ENCODE peak calls at places on chromosomes 3 and 15, in ten cellular contexts. L, J, C, N, D, I, A, G, S and O are unnamed samples.

GRCh38 chr15:69272139-69272538 is 26.6 kb upstream of the PAQR5 start:
- DNase-seq in L (no peak), J (no peak), C (no peak), N (no peak), D (no peak), I (no peak), A (peak), G (no peak), S (no peak), O (no peak)

GRCh38 chr15:25208735-25209134 is 230.1 kb downstream of the UBE3A start:
- DNase-seq in L (no peak), J (peak), C (no peak), N (no peak), D (no peak), I (no peak), A (peak), G (no peak), S (no peak), O (no peak)

GRCh38 chr3:12440927-12441326 is 43.4 kb upstream of the TSEN2 start:
- DNase-seq in L (no peak), J (no peak), C (no peak), N (peak), D (no peak), I (no peak), A (no peak), G (no peak), S (no peak), O (peak)

GRCh38 chr3:48528043-48528442 is 24.1 kb upstream of the SHISA5 start:
- DNase-seq in L (no peak), J (no peak), C (no peak), N (no peak), D (no peak), I (no peak), A (no peak), G (no peak), S (no peak), O (no peak)

GRCh38 chr15:62390793-62391543 is 225.9 kb upstream of the C2CD4B start:
- DNase-seq in L (peak), J (peak), C (no peak), N (peak), D (peak), I (peak), A (peak), G (peak), S (no peak), O (peak)

GRCh38 chr15:68503791-68504720 is 72.1 kb upstream of the ITGA11 start:
- DNase-seq in L (no peak), J (no peak), C (no peak), N (no peak), D (no peak), I (no peak), A (no peak), G (no peak), S (no peak), O (no peak)

GRCh38 chr15:41746802-41747201 is 27.5 kb upstream of the MAPKBP1 start:
- DNase-seq in L (no peak), J (no peak), C (no peak), N (no peak), D (no peak), I (no peak), A (no peak), G (no peak), S (no peak), O (no peak)

GRCh38 chr15:74663303-74664027 is 32.4 kb downstream of the EDC3 start:
- DNase-seq in L (no peak), J (no peak), C (no peak), N (no peak), D (no peak), I (no peak), A (no peak), G (no peak), S (no peak), O (no peak)

GRCh38 chr3:171953300-171954022 is 85.9 kb upstream of the FNDC3B start:
- DNase-seq in L (no peak), J (no peak), C (no peak), N (no peak), D (no peak), I (no peak), A (no peak), G (no peak), S (no peak), O (no peak)

GRCh38 chr3:119918992-119919933 is 137.4 kb downstream of the NR1I2 start:
- DNase-seq in L (no peak), J (no peak), C (no peak), N (no peak), D (no peak), I (no peak), A (peak), G (no peak), S (no peak), O (no peak)

GRCh38 chr3:101381809-101382208 is 61.4 kb upstream of the IMPG2 start:
- DNase-seq in L (no peak), J (peak), C (no peak), N (peak), D (no peak), I (no peak), A (peak), G (no peak), S (no peak), O (no peak)

GRCh38 chr3:175288616-175289015 is 429.5 kb downstream of the NAALADL2 start:
- DNase-seq in L (no peak), J (no peak), C (no peak), N (no peak), D (no peak), I (no peak), A (no peak), G (no peak), S (no peak), O (no peak)

GRCh38 chr3:68306571-68306970 is 625.8 kb downstream of the TAFA4 start:
- DNase-seq in L (peak), J (peak), C (no peak), N (no peak), D (no peak), I (no peak), A (peak), G (no peak), S (no peak), O (no peak)

GRCh38 chr15:75223688-75224087 is 22.0 kb downstream of the C15orf39 start:
- DNase-seq in L (no peak), J (no peak), C (no peak), N (no peak), D (no peak), I (no peak), A (no peak), G (no peak), S (no peak), O (no peak)

GRCh38 chr3:2770451-2770850 is 339.7 kb downstream of the IL5RA start:
- DNase-seq in L (no peak), J (no peak), C (no peak), N (no peak), D (no peak), I (no peak), A (no peak), G (no peak), S (no peak), O (no peak)

GRCh38 chr3:155682437-155682836 is 62.4 kb downstream of the PLCH1 start:
- DNase-seq in L (no peak), J (no peak), C (no peak), N (no peak), D (no peak), I (no peak), A (no peak), G (no peak), S (no peak), O (no peak)

GRCh38 chr3:73656241-73656890 is 31.6 kb upstream of the PDZRN3 start:
- DNase-seq in L (no peak), J (no peak), C (no peak), N (no peak), D (no peak), I (no peak), A (no peak), G (no peak), S (peak), O (no peak)

GRCh38 chr3:37862219-37862711 is 585 bp downstream of the CTDSPL start:
- DNase-seq in L (peak), J (peak), C (no peak), N (peak), D (peak), I (peak), A (peak), G (peak), S (no peak), O (peak)

GRCh38 chr15:82810863-82811421 is 1.5 kb downstream of the WHAMM start:
- DNase-seq in L (no peak), J (no peak), C (peak), N (no peak), D (no peak), I (no peak), A (no peak), G (no peak), S (no peak), O (no peak)

GRCh38 chr3:181431743-181432142 is 280.0 kb upstream of the SOX2 start:
- DNase-seq in L (no peak), J (no peak), C (no peak), N (no peak), D (no peak), I (no peak), A (no peak), G (no peak), S (no peak), O (no peak)

GRCh38 chr3:164416491-164417222 is 661.6 kb downstream of the SI start:
- DNase-seq in L (no peak), J (no peak), C (no peak), N (no peak), D (no peak), I (no peak), A (peak), G (no peak), S (no peak), O (no peak)

GRCh38 chr3:154018100-154018696 is 103.0 kb upstream of the ARHGEF26 start:
- DNase-seq in L (peak), J (peak), C (peak), N (peak), D (peak), I (peak), A (peak), G (peak), S (no peak), O (no peak)

GRCh38 chr3:157572559-157573270 is 69.5 kb upstream of the VEPH1 start:
- DNase-seq in L (peak), J (peak), C (no peak), N (peak), D (no peak), I (peak), A (peak), G (no peak), S (no peak), O (no peak)

GRCh38 chr3:133842158-133842557 is 36.5 kb downstream of the SRPRB start:
- DNase-seq in L (no peak), J (no peak), C (no peak), N (no peak), D (no peak), I (no peak), A (no peak), G (no peak), S (no peak), O (peak)

GRCh38 chr3:45978348-45978747 is 17.3 kb downstream of the FYCO1 start:
- DNase-seq in L (no peak), J (no peak), C (no peak), N (no peak), D (peak), I (peak), A (no peak), G (no peak), S (peak), O (no peak)

GRCh38 chr3:136955813-136956212 is 2.0 kb upstream of the IL20RB start:
- DNase-seq in L (no peak), J (no peak), C (no peak), N (no peak), D (no peak), I (peak), A (no peak), G (no peak), S (no peak), O (no peak)

GRCh38 chr15:37907136-37907535 is 27.3 kb upstream of the TMCO5A start:
- DNase-seq in L (no peak), J (no peak), C (no peak), N (no peak), D (no peak), I (no peak), A (no peak), G (no peak), S (no peak), O (no peak)

GRCh38 chr15:73231661-73232443 is 136.9 kb downstream of the HCN4 start:
- DNase-seq in L (no peak), J (no peak), C (no peak), N (no peak), D (no peak), I (no peak), A (peak), G (no peak), S (no peak), O (no peak)

GRCh38 chr3:8386221-8386620 is 115.4 kb upstream of the LMCD1 start:
- DNase-seq in L (no peak), J (no peak), C (no peak), N (no peak), D (no peak), I (no peak), A (no peak), G (no peak), S (no peak), O (no peak)

GRCh38 chr3:15647629-15648167 is 46.2 kb downstream of the BTD start:
- DNase-seq in L (peak), J (no peak), C (peak), N (no peak), D (no peak), I (peak), A (no peak), G (no peak), S (no peak), O (no peak)

GRCh38 chr15:92925409-92925808 is 25.3 kb downstream of the CHD2 start:
- DNase-seq in L (no peak), J (no peak), C (no peak), N (no peak), D (no peak), I (no peak), A (no peak), G (no peak), S (no peak), O (no peak)

GRCh38 chr15:51312754-51313390 is 25.5 kb downstream of the CYP19A1 start:
- DNase-seq in L (no peak), J (no peak), C (no peak), N (no peak), D (no peak), I (no peak), A (no peak), G (no peak), S (no peak), O (no peak)

GRCh38 chr15:98647026-98647773 is 1.1 kb upstream of the IGF1R start:
- DNase-seq in L (peak), J (peak), C (no peak), N (peak), D (peak), I (peak), A (peak), G (peak), S (no peak), O (peak)

GRCh38 chr3:21979706-21980105 is 228.7 kb upstream of the ZNF385D start:
- DNase-seq in L (no peak), J (no peak), C (no peak), N (no peak), D (no peak), I (no peak), A (no peak), G (no peak), S (no peak), O (no peak)

GRCh38 chr15:64099379-64099778 is 3.6 kb downstream of the SNX1 start:
- DNase-seq in L (no peak), J (no peak), C (no peak), N (no peak), D (no peak), I (no peak), A (no peak), G (no peak), S (no peak), O (no peak)

GRCh38 chr3:139797724-139798343 is 120.1 kb upstream of the NMNAT3 start:
- DNase-seq in L (no peak), J (peak), C (no peak), N (no peak), D (no peak), I (no peak), A (peak), G (no peak), S (no peak), O (no peak)

GRCh38 chr15:35545316-35545824 is 595 bp downstream of the DPH6 start:
- DNase-seq in L (no peak), J (peak), C (peak), N (peak), D (peak), I (peak), A (peak), G (peak), S (no peak), O (peak)

DNA sequence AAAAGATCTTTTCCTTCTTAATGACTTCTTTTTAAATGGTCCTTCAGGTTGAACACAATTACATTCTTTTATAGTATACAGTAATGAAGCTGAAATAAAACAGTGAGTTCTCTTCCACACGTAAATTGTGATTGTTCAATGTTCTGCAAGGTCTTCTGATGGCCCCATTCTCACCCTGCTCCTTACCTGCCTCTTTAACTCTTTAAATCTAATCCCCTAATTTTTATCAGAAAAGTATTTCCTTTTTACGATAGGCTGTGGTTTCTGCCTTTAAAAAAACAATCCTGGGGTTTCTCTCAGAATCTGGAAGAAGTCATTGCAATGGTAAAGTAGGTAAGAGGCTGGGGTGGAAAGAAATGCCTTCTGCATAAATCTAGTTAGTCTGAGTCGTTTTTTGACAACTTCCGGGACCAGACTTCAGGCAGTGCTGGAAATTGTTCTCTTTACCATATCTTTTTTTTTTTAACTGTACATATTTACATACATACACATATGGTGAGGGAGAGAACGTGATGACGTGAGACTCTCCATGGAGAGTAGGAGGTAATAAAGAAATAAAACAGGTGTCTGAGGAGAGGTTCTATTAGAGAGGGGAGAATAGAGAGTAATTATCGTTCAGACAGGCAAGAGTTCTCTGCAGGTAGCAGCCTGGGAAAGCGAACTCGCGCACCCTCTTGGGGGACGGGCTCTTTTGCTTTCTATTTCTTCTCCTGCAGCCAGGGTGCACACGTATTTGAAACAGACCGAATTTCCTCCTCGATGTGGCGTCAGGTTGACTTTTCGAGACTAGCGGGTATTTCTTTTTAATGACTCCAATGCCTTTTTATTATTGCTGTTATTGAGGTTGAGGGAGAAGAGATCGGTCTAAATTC is at the start of gene SIDT1:
- DNase-seq in L (peak), J (no peak), C (peak), N (peak), D (peak), I (peak), A (peak), G (peak), S (no peak), O (no peak)
- TF ChIP-seq POLR2AphosphoS5 in L (peak), J (no peak), C (peak), N (no peak), D (no peak), I (peak), A (no peak), G (peak), S (no peak), O (no peak)

GRCh38 chr15:67158367-67158766 is 93.0 kb downstream of the SMAD3 start:
- DNase-seq in L (no peak), J (no peak), C (no peak), N (no peak), D (no peak), I (no peak), A (no peak), G (no peak), S (no peak), O (peak)
- TF ChIP-seq POLR2AphosphoS5 in L (no peak), J (no peak), C (no peak), N (no peak), D (no peak), I (no peak), A (no peak), G (no peak), S (no peak), O (no peak)

DNA sequence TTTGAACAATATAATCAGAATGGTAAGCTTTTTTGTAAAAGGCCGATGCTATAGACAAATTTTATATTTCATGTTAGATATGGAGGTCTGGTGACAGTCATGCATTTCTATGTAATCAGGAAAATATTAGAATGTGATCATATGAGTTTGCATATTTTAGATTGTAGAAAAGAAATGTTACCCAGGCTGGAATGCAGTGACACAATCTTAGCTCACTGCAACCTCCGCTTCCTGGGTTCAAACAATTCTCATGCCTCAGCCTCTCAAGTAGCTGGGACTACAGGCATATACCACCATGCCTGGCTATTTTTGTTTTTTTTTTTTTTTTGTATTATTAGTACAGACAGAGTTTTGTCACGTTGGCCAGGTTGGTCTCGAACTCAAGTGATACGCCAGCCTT is 152.0 kb downstream of the LMLN start:
- DNase-seq in L (no peak), J (no peak), C (no peak), N (no peak), D (no peak), I (no peak), A (no peak), G (no peak), S (no peak), O (no peak)
- TF ChIP-seq POLR2AphosphoS5 in L (no peak), J (no peak), C (no peak), N (no peak), D (no peak), I (no peak), A (no peak), G (no peak), S (no peak), O (no peak)

GRCh38 chr3:138389841-138390581 is 41.6 kb downstream of the MRAS start:
- DNase-seq in L (no peak), J (no peak), C (no peak), N (no peak), D (no peak), I (no peak), A (no peak), G (peak), S (peak), O (no peak)

GRCh38 chr3:138389144-138389601 is 40.8 kb downstream of the MRAS start:
- DNase-seq in L (no peak), J (no peak), C (no peak), N (no peak), D (no peak), I (no peak), A (no peak), G (peak), S (no peak), O (no peak)

GRCh38 chr3:138395865-138396751 is 38.3 kb upstream of the ESYT3 start:
- DNase-seq in L (no peak), J (no peak), C (no peak), N (no peak), D (no peak), I (no peak), A (no peak), G (no peak), S (no peak), O (no peak)

GRCh38 chr3:138394156-138394555 is 40.3 kb upstream of the ESYT3 start:
- DNase-seq in L (no peak), J (no peak), C (no peak), N (no peak), D (no peak), I (no peak), A (no peak), G (no peak), S (no peak), O (no peak)

DNA sequence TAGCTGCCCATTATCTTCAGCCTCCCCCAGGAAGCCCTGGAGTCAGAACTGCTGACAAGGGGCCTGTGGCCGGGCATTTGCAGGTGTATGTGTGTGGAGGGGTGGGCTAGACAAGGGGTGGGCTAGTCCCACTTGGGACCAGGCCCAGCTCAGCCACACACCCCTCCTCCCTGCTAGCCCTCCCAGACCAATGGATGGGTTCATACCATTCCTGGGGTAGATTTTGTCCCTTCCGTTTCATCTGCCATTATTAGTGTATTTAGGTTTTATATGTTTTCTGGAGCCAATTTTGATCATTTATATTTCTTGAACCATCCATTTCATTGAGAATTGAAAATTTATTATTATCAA is 42.2 kb downstream of the MRAS start:
- DNase-seq in L (no peak), J (no peak), C (no peak), N (no peak), D (no peak), I (no peak), A (no peak), G (peak), S (no peak), O (no peak)
- TF ChIP-seq POLR2AphosphoS5 in L (no peak), J (no peak), C (no peak), N (no peak), D (no peak), I (no peak), A (no peak), G (no peak), S (no peak), O (no peak)

GRCh38 chr3:9955611-9956352 is 3.6 kb upstream of the PRRT3 start:
- DNase-seq in L (no peak), J (no peak), C (no peak), N (no peak), D (no peak), I (no peak), A (no peak), G (no peak), S (no peak), O (no peak)
- TF ChIP-seq POLR2AphosphoS5 in L (no peak), J (no peak), C (no peak), N (no peak), D (no peak), I (no peak), A (no peak), G (no peak), S (no peak), O (peak)